ENCODE peak calls at places on chromosomes 16 and 17, in eight cellular contexts. P is cardiac muscle cell; Q is lower lobe of right lung; R is dorsolateral prefrontal cortex; A is activated CD8-positive, alpha-beta T cell treated with anti-CD3 and anti-CD28 coated beads for 36 hours; U is GM23338; L is CD4-positive, alpha-beta T cell; C is WTC11. M is an unnamed sample.

GRCh38 chr16:70391881-70392481 is 45.3 kb downstream of the DDX19A start:
- DNase-seq in Q (no peak), C (no peak), A (no peak), U (no peak), P (peak), L (no peak), R (peak), M (no peak)

GRCh38 chr17:81576621-81577277 is 24.6 kb upstream of the FAAP100 start:
- DNase-seq in U (no peak), A (no peak), P (peak), L (no peak), C (no peak), R (no peak), Q (no peak), M (no peak)

GRCh38 chr17:59963738-59964454 is 644 bp downstream of the RNFT1 start:
- DNase-seq in U (peak), R (peak), Q (no peak), P (peak), L (peak), C (no peak), A (peak), M (peak)

GRCh38 chr16:75455677-75456076 is 8.8 kb downstream of the TMEM170A start:
- DNase-seq in U (no peak), C (no peak), A (no peak), P (no peak), R (no peak), Q (no peak), L (no peak), M (no peak)

GRCh38 chr16:57627184-57627871 is 1.1 kb upstream of the ADGRG1 start:
- DNase-seq in A (no peak), U (peak), C (peak), Q (no peak), L (no peak), R (no peak), P (peak), M (peak)

GRCh38 chr16:86580063-86580797 is 1.9 kb downstream of the FOXL1 start:
- DNase-seq in A (no peak), P (no peak), L (no peak), U (no peak), R (no peak), Q (no peak), C (no peak), M (no peak)

GRCh38 chr16:5649762-5650445 is 552.3 kb upstream of the EEF2KMT start:
- DNase-seq in P (no peak), L (no peak), A (no peak), C (no peak), U (peak), R (no peak), Q (peak), M (no peak)

GRCh38 chr17:804541-805435 is 22.6 kb downstream of the MRM3 start:
- DNase-seq in Q (no peak), P (no peak), A (no peak), R (no peak), U (peak), L (no peak), C (no peak), M (no peak)

GRCh38 chr16:67842509-67843342 is 606 bp downstream of the THAP11 start:
- DNase-seq in C (peak), Q (peak), L (peak), R (peak), A (peak), P (peak), U (peak), M (peak)

GRCh38 chr17:71792966-71793365 is 327.9 kb upstream of the SOX9 start:
- DNase-seq in A (no peak), U (peak), R (no peak), P (peak), C (no peak), Q (no peak), L (no peak), M (no peak)

GRCh38 chr17:40417258-40417608 is 463 bp downstream of the TOP2A start:
- DNase-seq in C (no peak), P (no peak), A (peak), U (peak), Q (no peak), R (no peak), L (no peak), M (peak)
- TF ChIP-seq CTCF in C (no peak), P (peak), A (no peak), U (peak), Q (no peak), R (no peak), L (no peak), M (no peak)

DNA sequence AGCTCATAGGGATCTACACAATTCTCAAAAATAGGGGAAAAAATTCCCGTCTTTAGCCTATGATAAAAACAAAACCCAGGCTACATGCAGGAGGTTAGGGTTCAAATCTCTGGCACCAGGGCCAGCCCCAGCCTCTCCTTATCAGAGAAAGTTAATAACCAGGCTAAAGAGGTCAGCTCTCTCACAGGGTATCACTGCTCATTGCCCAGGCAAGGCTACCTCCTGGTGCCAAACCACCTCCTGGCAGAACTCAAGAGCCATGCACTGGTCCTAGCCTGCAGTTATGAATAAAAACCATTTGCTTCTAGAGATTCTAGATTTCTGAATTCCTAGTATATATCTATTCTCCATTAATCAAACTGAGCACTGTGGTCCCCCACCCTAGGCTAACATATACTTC is 65.8 kb downstream of the CREBBP start:
- DNase-seq in A (no peak), P (no peak), R (no peak), C (no peak), L (no peak), Q (no peak), U (no peak), M (no peak)
- TF ChIP-seq CTCF in A (no peak), P (no peak), R (no peak), C (no peak), L (no peak), Q (no peak), U (no peak), M (no peak)

GRCh38 chr17:32249475-32249874 is 16.2 kb upstream of the RHBDL3 start:
- DNase-seq in U (no peak), L (no peak), A (no peak), Q (no peak), P (no peak), C (no peak), R (no peak), M (no peak)
- TF ChIP-seq CTCF in U (no peak), L (no peak), A (no peak), Q (no peak), P (no peak), C (no peak), R (no peak), M (no peak)

GRCh38 chr17:56577190-56577589 is 16.3 kb upstream of the NOG start:
- DNase-seq in Q (no peak), R (no peak), P (no peak), C (no peak), L (no peak), U (no peak), A (no peak), M (no peak)

GRCh38 chr17:56583772-56584171 is 9.7 kb upstream of the NOG start:
- DNase-seq in U (no peak), Q (no peak), L (no peak), A (no peak), P (no peak), C (no peak), R (no peak), M (no peak)

GRCh38 chr17:56581635-56582605 is 11.6 kb upstream of the NOG start:
- DNase-seq in Q (no peak), U (no peak), C (no peak), P (no peak), R (no peak), A (no peak), L (no peak), M (no peak)

DNA sequence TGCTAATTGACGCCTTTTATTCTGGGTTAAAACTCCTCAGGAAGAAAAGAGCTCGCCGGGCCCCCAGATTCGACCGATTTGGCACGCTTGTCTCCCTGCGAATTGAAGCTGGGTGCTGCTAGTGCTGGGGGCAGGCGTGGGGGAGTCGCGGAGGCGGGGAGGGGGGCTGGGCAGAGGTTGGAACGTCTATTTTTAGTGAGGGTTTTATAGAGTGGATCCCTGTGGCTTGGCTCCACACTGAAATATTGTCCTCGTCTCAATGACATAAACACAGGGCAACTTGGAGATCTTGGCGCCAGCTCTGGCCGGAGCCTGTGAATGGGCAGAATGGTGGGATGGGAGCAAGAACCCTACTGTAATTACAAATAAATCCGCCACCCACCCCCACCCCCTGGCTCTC is 15.7 kb upstream of the NOG start:
- DNase-seq in P (no peak), Q (no peak), A (no peak), U (peak), L (no peak), R (no peak), C (no peak), M (no peak)
- TF ChIP-seq CTCF in P (no peak), Q (no peak), A (no peak), U (no peak), L (no peak), R (no peak), C (no peak), M (no peak)

GRCh38 chr17:4742629-4743028 is 2.9 kb upstream of the CXCL16 start:
- DNase-seq in Q (peak), C (no peak), P (peak), A (no peak), U (no peak), L (no peak), R (no peak), M (no peak)
- TF ChIP-seq CTCF in Q (no peak), C (no peak), P (no peak), A (no peak), U (no peak), L (no peak), R (no peak), M (no peak)

GRCh38 chr17:42051013-42051400 is 606 bp upstream of the C17orf113 start:
- DNase-seq in Q (no peak), L (no peak), U (no peak), R (no peak), A (no peak), C (no peak), P (no peak), M (no peak)

GRCh38 chr17:42052478-42052877 is 2.1 kb upstream of the C17orf113 start:
- DNase-seq in L (no peak), R (no peak), U (no peak), P (no peak), A (no peak), Q (no peak), C (no peak), M (no peak)

GRCh38 chr17:42049834-42050359 is 504 bp downstream of the C17orf113 start:
- DNase-seq in U (no peak), P (no peak), C (no peak), R (no peak), L (no peak), Q (no peak), A (no peak), M (no peak)

GRCh38 chr17:42051645-42052044 is 1.2 kb upstream of the C17orf113 start:
- DNase-seq in P (no peak), A (no peak), U (no peak), L (no peak), R (no peak), C (no peak), Q (no peak), M (no peak)

DNA sequence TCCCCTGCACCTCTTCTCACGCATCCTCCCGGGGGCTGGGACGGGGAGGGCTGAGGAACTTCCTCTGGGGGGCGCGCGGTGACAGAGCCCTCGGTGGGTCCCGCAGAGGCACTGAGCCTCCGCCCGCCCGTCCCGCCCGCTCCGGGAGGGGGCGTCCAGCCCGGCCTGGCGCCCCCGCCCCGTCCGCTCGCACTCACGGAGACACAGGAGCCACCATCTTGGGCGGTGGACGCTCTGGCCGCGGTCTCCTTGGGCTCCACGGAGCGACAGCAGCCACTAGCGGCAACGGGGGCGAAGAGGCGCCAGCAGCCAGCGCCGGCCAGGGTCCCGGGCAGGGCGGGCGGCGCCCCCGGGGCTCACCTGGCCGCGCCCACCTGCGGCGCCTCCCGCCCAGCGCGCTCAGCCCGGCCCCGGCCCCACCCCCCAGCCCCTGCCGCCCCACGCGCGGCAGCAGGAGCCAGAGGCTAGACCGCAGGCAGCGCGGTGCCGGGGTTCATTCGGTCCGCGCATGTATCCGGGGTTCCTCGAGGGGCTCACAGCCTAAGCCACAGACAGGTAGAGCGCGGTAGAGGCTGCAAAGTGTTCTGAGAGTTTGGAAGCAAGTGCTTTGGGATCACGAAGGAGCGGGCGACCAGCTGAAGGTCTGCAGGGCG is at the start of gene C17orf113:
- DNase-seq in C (peak), R (peak), A (peak), P (peak), L (peak), U (peak), Q (peak), M (peak)
- TF ChIP-seq CTCF in C (no peak), R (peak), A (peak), P (peak), L (no peak), U (peak), Q (peak), M (no peak)

M was measured in endothelial cell.